ENCODE peak calls at places on chromosomes 1 and 21, in eight cellular contexts. One of them, this sample, is unnamed.

GRCh38 chr21:36456714-36457399 is 23.1 kb downstream of the CLDN14 start:
- DNase-seq in endothelial cell: peak; percentile 43
- DNase-seq in amniotic epithelial cell: peak; percentile 40
- DNase-seq in neuronal stem cell: no peak
- DNase-seq in anterior cingulate cortex: no peak
- DNase-seq in NCI-H524: no peak
- DNase-seq in activated CD4-positive, alpha-beta T cell treated with anti-CD3 and anti-CD28 coated beads for 24 hours: no peak
- DNase-seq in immature natural killer cell: no peak
- DNase-seq in this sample: no peak

GRCh38 chr21:28358702-28359101 is 634.0 kb downstream of the LTN1 start:
- DNase-seq in endothelial cell: no peak
- DNase-seq in amniotic epithelial cell: no peak
- DNase-seq in neuronal stem cell: no peak
- DNase-seq in anterior cingulate cortex: no peak
- DNase-seq in activated CD4-positive, alpha-beta T cell treated with anti-CD3 and anti-CD28 coated beads for 24 hours: no peak
- DNase-seq in NCI-H524: no peak
- DNase-seq in immature natural killer cell: no peak
- DNase-seq in this sample: no peak

GRCh38 chr1:151728151-151728711 is 6.9 kb downstream of the RIIAD1 start:
- DNase-seq in amniotic epithelial cell: peak; percentile 43
- DNase-seq in activated CD4-positive, alpha-beta T cell treated with anti-CD3 and anti-CD28 coated beads for 24 hours: no peak
- DNase-seq in anterior cingulate cortex: peak; percentile 59
- DNase-seq in endothelial cell: no peak
- DNase-seq in immature natural killer cell: no peak
- DNase-seq in neuronal stem cell: no peak
- DNase-seq in NCI-H524: no peak
- DNase-seq in this sample: peak; percentile 90

GRCh38 chr1:109239047-109239579 is 10.2 kb upstream of the CELSR2 start:
- DNase-seq in activated CD4-positive, alpha-beta T cell treated with anti-CD3 and anti-CD28 coated beads for 24 hours: no peak
- DNase-seq in amniotic epithelial cell: no peak
- DNase-seq in anterior cingulate cortex: no peak
- DNase-seq in immature natural killer cell: no peak
- DNase-seq in neuronal stem cell: no peak
- DNase-seq in NCI-H524: no peak
- DNase-seq in endothelial cell: no peak
- DNase-seq in this sample: peak; percentile 26

GRCh38 chr1:228393268-228393699 is 13.4 kb downstream of the TRIM11 start:
- DNase-seq in anterior cingulate cortex: no peak
- DNase-seq in immature natural killer cell: no peak
- DNase-seq in activated CD4-positive, alpha-beta T cell treated with anti-CD3 and anti-CD28 coated beads for 24 hours: no peak
- DNase-seq in neuronal stem cell: no peak
- DNase-seq in endothelial cell: peak; percentile 41
- DNase-seq in NCI-H524: peak; percentile 18
- DNase-seq in amniotic epithelial cell: peak; percentile 68
- DNase-seq in this sample: no peak

GRCh38 chr1:29341936-29342335 is 105.6 kb downstream of the PTPRU start:
- DNase-seq in immature natural killer cell: no peak
- DNase-seq in activated CD4-positive, alpha-beta T cell treated with anti-CD3 and anti-CD28 coated beads for 24 hours: no peak
- DNase-seq in neuronal stem cell: no peak
- DNase-seq in endothelial cell: no peak
- DNase-seq in NCI-H524: no peak
- DNase-seq in anterior cingulate cortex: no peak
- DNase-seq in amniotic epithelial cell: no peak
- DNase-seq in this sample: no peak

GRCh38 chr1:31326461-31326860 is 29.6 kb downstream of the ZCCHC17 start:
- DNase-seq in anterior cingulate cortex: no peak
- DNase-seq in immature natural killer cell: no peak
- DNase-seq in NCI-H524: no peak
- DNase-seq in amniotic epithelial cell: no peak
- DNase-seq in neuronal stem cell: no peak
- DNase-seq in endothelial cell: no peak
- DNase-seq in activated CD4-positive, alpha-beta T cell treated with anti-CD3 and anti-CD28 coated beads for 24 hours: no peak
- DNase-seq in this sample: peak; percentile 35

GRCh38 chr1:151992345-151993083 is 1.1 kb downstream of the S100A10 start:
- DNase-seq in endothelial cell: no peak
- DNase-seq in immature natural killer cell: no peak
- DNase-seq in amniotic epithelial cell: peak; percentile 90
- DNase-seq in activated CD4-positive, alpha-beta T cell treated with anti-CD3 and anti-CD28 coated beads for 24 hours: no peak
- DNase-seq in neuronal stem cell: no peak
- DNase-seq in anterior cingulate cortex: no peak
- DNase-seq in NCI-H524: no peak
- DNase-seq in this sample: no peak

GRCh38 chr1:200899451-200899915 is 4.8 kb downstream of the INAVA start:
- DNase-seq in activated CD4-positive, alpha-beta T cell treated with anti-CD3 and anti-CD28 coated beads for 24 hours: no peak
- DNase-seq in immature natural killer cell: no peak
- DNase-seq in endothelial cell: no peak
- DNase-seq in amniotic epithelial cell: no peak
- DNase-seq in anterior cingulate cortex: no peak
- DNase-seq in neuronal stem cell: no peak
- DNase-seq in NCI-H524: no peak
- DNase-seq in this sample: no peak

GRCh38 chr1:218886472-218886871 is 287.2 kb upstream of the LYPLAL1 start:
- DNase-seq in neuronal stem cell: no peak
- DNase-seq in anterior cingulate cortex: peak; percentile 43
- DNase-seq in activated CD4-positive, alpha-beta T cell treated with anti-CD3 and anti-CD28 coated beads for 24 hours: no peak
- DNase-seq in amniotic epithelial cell: no peak
- DNase-seq in endothelial cell: no peak
- DNase-seq in immature natural killer cell: no peak
- DNase-seq in NCI-H524: no peak
- DNase-seq in this sample: no peak

GRCh38 chr1:53572061-53572801 is 113.0 kb downstream of the DMRTB1 start:
- DNase-seq in amniotic epithelial cell: peak; percentile 69
- DNase-seq in activated CD4-positive, alpha-beta T cell treated with anti-CD3 and anti-CD28 coated beads for 24 hours: no peak
- DNase-seq in neuronal stem cell: no peak
- DNase-seq in anterior cingulate cortex: no peak
- DNase-seq in NCI-H524: peak; percentile 79
- DNase-seq in immature natural killer cell: no peak
- DNase-seq in endothelial cell: no peak
- DNase-seq in this sample: peak; percentile 60

GRCh38 chr1:207691814-207692213 is 46.9 kb downstream of the CR1L start:
- DNase-seq in activated CD4-positive, alpha-beta T cell treated with anti-CD3 and anti-CD28 coated beads for 24 hours: no peak
- DNase-seq in immature natural killer cell: no peak
- DNase-seq in amniotic epithelial cell: no peak
- DNase-seq in endothelial cell: no peak
- DNase-seq in NCI-H524: no peak
- DNase-seq in neuronal stem cell: no peak
- DNase-seq in anterior cingulate cortex: no peak
- DNase-seq in this sample: no peak

GRCh38 chr1:59071289-59071688 is 225.6 kb upstream of the FGGY start:
- DNase-seq in neuronal stem cell: no peak
- DNase-seq in anterior cingulate cortex: no peak
- DNase-seq in immature natural killer cell: no peak
- DNase-seq in NCI-H524: no peak
- DNase-seq in activated CD4-positive, alpha-beta T cell treated with anti-CD3 and anti-CD28 coated beads for 24 hours: no peak
- DNase-seq in amniotic epithelial cell: no peak
- DNase-seq in endothelial cell: no peak
- DNase-seq in this sample: no peak

GRCh38 chr1:53257454-53258081 is 19.2 kb upstream of the MAGOH start:
- DNase-seq in immature natural killer cell: no peak
- DNase-seq in anterior cingulate cortex: no peak
- DNase-seq in neuronal stem cell: no peak
- DNase-seq in amniotic epithelial cell: peak; percentile 20
- DNase-seq in activated CD4-positive, alpha-beta T cell treated with anti-CD3 and anti-CD28 coated beads for 24 hours: no peak
- DNase-seq in endothelial cell: no peak
- DNase-seq in NCI-H524: no peak
- DNase-seq in this sample: no peak

GRCh38 chr21:34669149-34669879 is 520 bp downstream of the CLIC6 start:
- DNase-seq in immature natural killer cell: peak; percentile 4
- DNase-seq in activated CD4-positive, alpha-beta T cell treated with anti-CD3 and anti-CD28 coated beads for 24 hours: no peak
- DNase-seq in NCI-H524: no peak
- DNase-seq in endothelial cell: peak; percentile 27
- DNase-seq in anterior cingulate cortex: no peak
- DNase-seq in amniotic epithelial cell: no peak
- DNase-seq in neuronal stem cell: peak; percentile 18
- DNase-seq in this sample: no peak

GRCh38 chr1:115183711-115184259 is 94.5 kb upstream of the TSPAN2 start:
- DNase-seq in immature natural killer cell: no peak
- DNase-seq in anterior cingulate cortex: no peak
- DNase-seq in activated CD4-positive, alpha-beta T cell treated with anti-CD3 and anti-CD28 coated beads for 24 hours: no peak
- DNase-seq in endothelial cell: no peak
- DNase-seq in amniotic epithelial cell: no peak
- DNase-seq in neuronal stem cell: no peak
- DNase-seq in NCI-H524: no peak
- DNase-seq in this sample: peak; percentile 40

GRCh38 chr21:44531606-44532128 is 8.3 kb downstream of the KRTAP10-1 start:
- DNase-seq in activated CD4-positive, alpha-beta T cell treated with anti-CD3 and anti-CD28 coated beads for 24 hours: no peak
- DNase-seq in anterior cingulate cortex: no peak
- DNase-seq in NCI-H524: peak; percentile 74
- DNase-seq in immature natural killer cell: no peak
- DNase-seq in amniotic epithelial cell: no peak
- DNase-seq in neuronal stem cell: no peak
- DNase-seq in endothelial cell: no peak
- DNase-seq in this sample: no peak

GRCh38 chr1:151130837-151131586 is 15.4 kb downstream of the SEMA6C start:
- DNase-seq in neuronal stem cell: peak; percentile 85
- DNase-seq in activated CD4-positive, alpha-beta T cell treated with anti-CD3 and anti-CD28 coated beads for 24 hours: peak; percentile 73
- DNase-seq in NCI-H524: no peak
- DNase-seq in endothelial cell: peak; percentile 74
- DNase-seq in amniotic epithelial cell: peak; percentile 93
- DNase-seq in anterior cingulate cortex: peak; percentile 58
- DNase-seq in immature natural killer cell: peak; percentile 74
- DNase-seq in this sample: no peak

GRCh38 chr1:163897401-163898169 is 575.8 kb downstream of the NUF2 start:
- DNase-seq in immature natural killer cell: no peak
- DNase-seq in anterior cingulate cortex: no peak
- DNase-seq in endothelial cell: no peak
- DNase-seq in NCI-H524: no peak
- DNase-seq in neuronal stem cell: no peak
- DNase-seq in activated CD4-positive, alpha-beta T cell treated with anti-CD3 and anti-CD28 coated beads for 24 hours: no peak
- DNase-seq in amniotic epithelial cell: peak; percentile 34
- DNase-seq in this sample: no peak